ENCODE peak calls at places on chromosomes 6 and 20, in four cellular contexts. G, U, O and Z are unnamed samples.
A peak's percentile ranks its signal among the peaks of the same experiment; 100 is the strongest.

GRCh38 chr6:159061805-159062563 is 17.2 kb upstream of the TAGAP start:
- DNase-seq in G (no peak), U (no peak), O (no peak), Z (no peak)

GRCh38 chr6:1821188-1822183 is 211.8 kb downstream of the FOXC1 start:
- DNase-seq in G (no peak), U (peak; percentile 4), O (peak; percentile 14), Z (no peak)

GRCh38 chr20:9241232-9241692 is 172.4 kb downstream of the PLCB4 start:
- DNase-seq in G (no peak), U (no peak), O (no peak), Z (no peak)

GRCh38 chr20:49323622-49324238 is 45.9 kb upstream of the ZNFX1 start:
- DNase-seq in G (peak; percentile 36), U (no peak), O (peak; percentile 52), Z (no peak)

GRCh38 chr6:166423051-166423745 is 40.5 kb upstream of the MPC1 start:
- DNase-seq in G (no peak), U (no peak), O (no peak), Z (no peak)

GRCh38 chr6:139490482-139490881 is 116.0 kb upstream of the CITED2 start:
- DNase-seq in G (no peak), U (no peak), O (peak; percentile 74), Z (no peak)

GRCh38 chr20:16128538-16129106 is 444.6 kb downstream of the KIF16B start:
- DNase-seq in G (no peak), U (no peak), O (no peak), Z (no peak)

GRCh38 chr6:90105766-90106165 is 190.9 kb downstream of the BACH2 start:
- DNase-seq in G (no peak), U (no peak), O (no peak), Z (no peak)

GRCh38 chr20:24685736-24686135 is 216.3 kb downstream of the SYNDIG1 start:
- DNase-seq in G (no peak), U (no peak), O (no peak), Z (no peak)

GRCh38 chr6:65110031-65110430 is 597.0 kb downstream of the EYS start:
- DNase-seq in G (no peak), U (no peak), O (no peak), Z (no peak)

GRCh38 chr20:8535403-8536003 is 403.4 kb downstream of the PLCB1 start:
- DNase-seq in G (no peak), U (no peak), O (peak; percentile 23), Z (peak; percentile 17)

GRCh38 chr6:41371461-41371991 is 36.1 kb downstream of the NCR2 start:
- DNase-seq in G (no peak), U (no peak), O (no peak), Z (no peak)

GRCh38 chr6:112332274-112332673 is 14.9 kb upstream of the RFPL4B start:
- DNase-seq in G (no peak), U (no peak), O (no peak), Z (no peak)

GRCh38 chr6:40410792-40411191 is 176.4 kb downstream of the LRFN2 start:
- DNase-seq in G (no peak), U (no peak), O (no peak), Z (no peak)

GRCh38 chr6:166068768-166069167 is 98.9 kb downstream of the TBXT start:
- DNase-seq in G (no peak), U (no peak), O (no peak), Z (no peak)

GRCh38 chr20:2814076-2814475 is 711 bp upstream of the C20orf141 start:
- DNase-seq in G (no peak), U (no peak), O (no peak), Z (no peak)

GRCh38 chr6:141483561-141484061 is 649.1 kb upstream of the GJE1 start:
- DNase-seq in G (no peak), U (peak; percentile 85), O (no peak), Z (no peak)

GRCh38 chr6:15793288-15793687 is 130.5 kb upstream of the DTNBP1 start:
- DNase-seq in G (peak; percentile 33), U (no peak), O (no peak), Z (no peak)

GRCh38 chr6:25177629-25178028 is 101.5 kb upstream of the CARMIL1 start:
- DNase-seq in G (no peak), U (no peak), O (no peak), Z (no peak)

GRCh38 chr6:25181923-25182322 is 97.3 kb upstream of the CARMIL1 start:
- DNase-seq in G (no peak), U (no peak), O (no peak), Z (no peak)

GRCh38 chr6:25179051-25179778 is 100.0 kb upstream of the CARMIL1 start:
- DNase-seq in G (no peak), U (no peak), O (no peak), Z (no peak)

GRCh38 chr6:25178336-25178735 is 100.8 kb upstream of the CARMIL1 start:
- DNase-seq in G (no peak), U (no peak), O (no peak), Z (no peak)

DNA sequence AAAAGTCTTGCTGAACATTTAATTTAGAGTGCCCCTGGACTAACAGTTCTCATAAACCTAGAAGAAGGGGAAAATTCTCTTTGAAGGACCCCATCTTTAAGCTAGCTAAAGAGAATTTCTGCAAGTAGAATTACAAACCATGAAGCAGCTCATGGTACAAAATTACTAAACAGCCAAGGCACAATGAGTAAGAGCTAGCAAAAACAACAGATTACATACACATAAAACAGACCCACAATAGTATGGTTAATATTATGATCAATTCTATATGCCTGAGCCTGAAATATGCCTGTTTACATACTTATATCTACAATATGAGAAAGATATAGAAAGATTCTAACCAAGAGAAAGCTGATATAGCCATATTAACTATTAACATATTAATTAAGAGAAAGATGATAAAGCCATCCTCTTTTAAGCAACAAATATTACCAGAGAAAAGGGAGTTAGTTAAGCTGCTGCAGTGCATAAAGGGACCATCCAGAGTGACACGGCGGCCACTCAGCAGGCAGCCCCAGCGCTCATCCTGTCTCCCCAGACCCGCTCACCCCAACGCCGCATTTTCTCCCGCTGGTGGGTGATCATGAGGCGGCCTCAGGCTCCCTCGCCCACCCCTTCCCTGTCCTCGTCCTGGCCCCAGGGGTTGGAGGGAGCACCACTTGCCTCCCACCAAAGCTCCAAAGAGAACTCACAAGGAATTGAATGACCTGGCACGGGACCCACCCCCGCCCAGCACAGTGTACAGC is 98.4 kb upstream of the CARMIL1 start:
- DNase-seq in G (no peak), U (no peak), O (no peak), Z (no peak)
- TF ChIP-seq TARDBP in G (no peak), U (no peak), O (no peak), Z (no peak)

GRCh38 chr6:69456086-69456485 is 340.7 kb downstream of the LMBRD1 start:
- DNase-seq in G (no peak), U (no peak), O (no peak), Z (no peak)
- TF ChIP-seq FOXK2 in G (no peak), U (no peak), O (no peak), Z (no peak)

GRCh38 chr6:161101517-161101916 is 109.9 kb downstream of the MAP3K4 start:
- DNase-seq in G (no peak), U (no peak), O (no peak), Z (no peak)
- TF ChIP-seq BHLHE40 in G (no peak), U (no peak), O (no peak), Z (no peak)

GRCh38 chr20:44810061-44810390 is 320 bp downstream of the RIMS4 start:
- DNase-seq in G (no peak), U (no peak), O (no peak), Z (no peak)
- TF ChIP-seq TARDBP in G (no peak), U (no peak), O (no peak), Z (no peak)

GRCh38 chr6:35068206-35068605 is 72.9 kb downstream of the TCP11 start:
- DNase-seq in G (no peak), U (no peak), O (no peak), Z (no peak)

GRCh38 chr6:35069262-35069661 is 71.9 kb downstream of the TCP11 start:
- DNase-seq in G (no peak), U (no peak), O (no peak), Z (no peak)

GRCh38 chr6:35071347-35071994 is 69.7 kb downstream of the TCP11 start:
- DNase-seq in G (no peak), U (no peak), O (no peak), Z (no peak)

GRCh38 chr6:35068644-35069043 is 72.5 kb downstream of the TCP11 start:
- DNase-seq in G (no peak), U (no peak), O (no peak), Z (no peak)

GRCh38 chr6:35070111-35070510 is 71.0 kb downstream of the TCP11 start:
- DNase-seq in G (no peak), U (no peak), O (no peak), Z (no peak)
- TF ChIP-seq FOXK2 in G (no peak), U (no peak), O (no peak), Z (no peak)

GRCh38 chr20:23232679-23233308 is 117.8 kb upstream of the NXT1 start:
- DNase-seq in G (no peak), U (no peak), O (peak; percentile 92), Z (no peak)

GRCh38 chr20:23230766-23231385 is 119.7 kb upstream of the NXT1 start:
- DNase-seq in G (no peak), U (no peak), O (no peak), Z (no peak)

GRCh38 chr20:23232219-23232581 is 118.4 kb upstream of the NXT1 start:
- DNase-seq in G (no peak), U (no peak), O (no peak), Z (no peak)

GRCh38 chr20:23233341-23233740 is 117.2 kb upstream of the NXT1 start:
- DNase-seq in G (no peak), U (no peak), O (no peak), Z (no peak)

DNA sequence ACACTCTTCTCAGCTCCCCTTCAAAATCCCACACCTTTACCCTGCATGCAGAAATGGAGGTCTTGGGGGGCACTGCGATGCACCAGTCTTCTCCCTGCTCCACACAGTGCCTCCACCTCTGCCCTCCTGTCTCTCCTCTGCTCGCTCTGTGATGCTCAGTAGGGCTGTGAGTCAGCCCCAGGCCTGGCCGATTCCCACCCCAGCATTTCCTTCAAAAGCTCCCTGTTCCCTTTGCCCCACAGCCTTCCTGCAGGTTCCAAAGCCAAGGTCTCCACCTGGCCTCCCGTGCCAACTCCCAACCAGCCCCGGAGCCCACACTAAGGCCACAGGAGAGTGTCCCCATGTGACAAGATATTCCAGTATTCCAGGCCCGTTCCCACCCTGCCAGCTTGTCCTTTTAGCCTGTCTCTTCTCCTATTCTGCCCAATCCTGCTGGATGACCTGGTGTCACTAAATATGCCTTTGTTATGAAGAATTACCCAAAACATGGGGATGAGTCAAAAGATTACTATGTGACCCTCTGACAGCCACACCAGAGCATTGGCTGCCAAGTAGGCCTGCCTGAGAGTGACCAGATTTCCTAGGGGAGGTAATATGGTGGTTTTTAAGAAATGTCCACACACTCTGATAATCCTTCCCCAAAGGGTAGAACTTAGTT is 118.9 kb upstream of the NXT1 start:
- DNase-seq in G (no peak), U (no peak), O (peak; percentile 45), Z (no peak)
- TF ChIP-seq BHLHE40 in G (no peak), U (no peak), O (no peak), Z (no peak)

DNA sequence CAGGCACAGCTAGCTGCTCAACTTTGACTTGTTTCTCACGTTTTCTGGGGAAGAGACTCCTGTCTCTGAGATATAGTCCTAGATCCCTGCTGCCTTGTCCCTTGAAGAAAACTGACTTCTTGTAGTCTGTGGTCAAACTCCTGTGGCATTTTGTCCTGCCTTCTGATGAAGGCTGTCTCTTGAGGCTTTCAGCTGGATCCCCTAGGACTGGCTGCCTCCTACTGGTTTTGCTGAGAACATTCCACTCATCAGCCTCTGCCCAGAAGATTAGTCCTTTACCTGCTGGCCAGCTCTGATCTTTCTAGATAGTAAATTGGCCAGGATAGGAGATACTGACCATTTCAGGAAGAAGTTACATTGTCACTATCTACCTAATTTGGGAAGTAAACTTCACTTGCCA is 71.9 kb upstream of the CNR1 start:
- DNase-seq in G (no peak), U (peak; percentile 33), O (peak; percentile 33), Z (peak; percentile 40)
- TF ChIP-seq TARDBP in G (no peak), U (no peak), O (no peak), Z (no peak)